ENCODE peak calls at places on chromosomes 11 and 22, in nine cellular contexts. G, D, Y, H, O, N, W, M and R are unnamed samples.

GRCh38 chr11:10109836-10110235 is 184.2 kb downstream of the SBF2 start:
- DNase-seq in O (peak), Y (no peak), M (no peak), G (peak), D (no peak), W (peak), N (no peak), H (no peak), R (peak)

GRCh38 chr11:39432929-39433328 is 2026.5 kb downstream of the LRRC4C start:
- DNase-seq in G (no peak), D (no peak), W (no peak), M (no peak), O (no peak), H (no peak), N (no peak), Y (no peak), R (no peak)

GRCh38 chr11:47415091-47415854 is 6.9 kb downstream of the SLC39A13 start:
- DNase-seq in D (no peak), Y (no peak), N (no peak), M (no peak), O (no peak), H (no peak), G (no peak), W (no peak), R (peak)

GRCh38 chr11:101466352-101466751 is 117.5 kb downstream of the TRPC6 start:
- DNase-seq in G (no peak), H (no peak), M (no peak), N (no peak), Y (no peak), O (no peak), W (no peak), D (no peak), R (no peak)

GRCh38 chr11:120020486-120020885 is 117.4 kb downstream of the TRIM29 start:
- DNase-seq in M (no peak), H (no peak), Y (no peak), G (no peak), D (no peak), W (no peak), N (no peak), O (no peak), R (no peak)

GRCh38 chr22:39292561-39293074 is 26.8 kb downstream of the RPL3 start:
- DNase-seq in H (peak), D (peak), O (peak), G (peak), W (peak), M (peak), Y (peak), N (peak), R (peak)

GRCh38 chr11:47056261-47056915 is 119.8 kb downstream of the CSTPP1 start:
- DNase-seq in N (no peak), H (no peak), Y (no peak), W (peak), O (peak), M (no peak), D (peak), G (no peak), R (peak)

GRCh38 chr22:19799322-19800190 is 39.0 kb downstream of the TBX1 start:
- DNase-seq in H (no peak), G (peak), O (peak), N (peak), W (peak), M (no peak), Y (no peak), D (no peak), R (peak)

GRCh38 chr11:45289369-45289768 is 3.2 kb upstream of the SYT13 start:
- DNase-seq in Y (peak), O (no peak), W (peak), D (no peak), G (no peak), N (no peak), H (no peak), M (no peak), R (peak)

GRCh38 chr11:67303989-67304411 is 670 bp downstream of the SSH3 start:
- DNase-seq in Y (no peak), M (no peak), O (no peak), D (peak), H (peak), W (no peak), G (no peak), N (peak), R (no peak)

GRCh38 chr11:57874981-57875380 is 113.4 kb downstream of the CTNND1 start:
- DNase-seq in N (no peak), Y (no peak), H (no peak), M (no peak), D (no peak), O (no peak), G (no peak), W (no peak), R (no peak)

DNA sequence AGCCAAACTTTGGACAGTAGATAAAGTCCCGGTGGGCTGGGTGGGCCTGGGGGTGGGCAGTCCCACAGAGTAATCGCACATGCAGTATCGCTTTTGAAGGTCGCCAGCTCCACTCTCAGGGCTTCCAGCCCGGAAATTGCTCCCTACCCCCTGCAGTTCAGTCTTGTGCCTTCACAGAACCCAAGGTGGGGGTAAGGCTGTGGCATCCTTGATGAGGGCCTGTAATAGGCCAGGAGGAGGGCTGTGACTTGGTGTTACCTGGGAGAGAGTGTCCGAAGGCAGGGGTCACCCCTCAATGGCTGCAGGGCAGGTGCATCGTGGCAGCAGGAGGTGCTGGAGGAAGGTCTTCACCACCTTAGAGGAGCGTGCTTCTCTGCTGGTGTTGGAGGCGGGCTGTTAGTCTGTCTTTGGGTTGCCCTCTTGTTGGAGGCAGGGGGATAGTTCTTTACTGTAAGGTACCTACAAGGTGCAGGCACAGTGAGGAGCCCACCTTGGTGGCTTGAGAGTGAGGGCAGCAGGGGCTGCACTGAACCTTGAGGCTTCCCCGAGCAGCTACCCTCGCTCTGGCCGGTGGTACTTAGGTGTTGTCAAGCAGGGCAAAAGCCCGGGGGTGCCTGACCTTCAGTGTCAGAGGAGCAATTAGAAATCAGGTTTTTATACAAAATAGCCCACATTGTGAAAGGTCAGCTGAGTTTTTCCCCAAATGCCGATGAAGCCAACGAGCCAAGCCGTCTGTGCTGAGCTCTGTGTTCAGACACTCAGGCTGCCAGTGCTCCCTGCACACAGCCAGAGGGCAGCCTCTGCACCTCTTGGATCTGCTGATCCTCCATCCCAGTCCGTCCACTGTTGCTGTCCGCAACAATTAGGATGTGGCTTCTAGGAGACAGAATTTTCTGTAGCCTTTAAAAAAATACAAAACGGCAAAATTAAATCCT is 21.9 kb downstream of the SAMM50 start:
- DNase-seq in G (no peak), D (no peak), O (no peak), Y (no peak), W (no peak), N (no peak), H (no peak), M (no peak), R (no peak)
- TF ChIP-seq CTCF in G (no peak), D (no peak), O (no peak), Y (no peak), W (no peak), N (no peak), H (no peak), M (no peak), R (no peak)

DNA sequence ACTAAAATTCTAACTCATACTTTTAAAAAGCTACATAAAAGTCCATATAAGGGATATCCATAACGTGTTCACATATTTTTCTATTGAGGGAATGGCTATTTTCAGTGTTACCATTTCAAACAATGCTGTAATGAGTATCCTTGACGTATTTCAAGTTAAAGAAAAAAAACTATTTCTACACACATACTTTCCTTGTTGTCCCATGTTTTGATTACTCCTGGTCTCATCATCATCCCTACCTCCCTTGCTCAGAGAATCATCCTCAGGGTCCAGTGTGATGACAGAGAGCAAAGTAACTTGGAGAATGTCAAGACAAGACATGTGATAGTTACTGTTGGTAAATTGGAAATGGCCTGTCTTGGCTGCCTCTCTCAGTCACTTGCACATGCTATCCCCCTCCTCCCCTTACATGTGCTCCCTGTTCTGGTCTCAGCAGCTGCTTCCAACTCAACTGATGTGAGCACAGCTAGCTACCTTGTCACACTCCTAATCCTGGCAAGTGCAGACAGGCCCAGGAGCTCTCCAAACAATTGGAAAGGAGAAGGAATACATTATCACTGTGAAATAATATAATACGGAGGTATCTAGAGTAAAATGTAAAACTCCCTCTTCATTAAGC is 21.8 kb downstream of the NUMA1 start:
- DNase-seq in Y (no peak), O (no peak), H (no peak), D (no peak), N (no peak), M (no peak), W (no peak), G (no peak), R (peak)
- H3K4me3 ChIP-seq in Y (no peak), O (no peak), H (no peak), D (no peak), N (no peak), M (no peak), W (no peak), G (no peak), R (no peak)

DNA sequence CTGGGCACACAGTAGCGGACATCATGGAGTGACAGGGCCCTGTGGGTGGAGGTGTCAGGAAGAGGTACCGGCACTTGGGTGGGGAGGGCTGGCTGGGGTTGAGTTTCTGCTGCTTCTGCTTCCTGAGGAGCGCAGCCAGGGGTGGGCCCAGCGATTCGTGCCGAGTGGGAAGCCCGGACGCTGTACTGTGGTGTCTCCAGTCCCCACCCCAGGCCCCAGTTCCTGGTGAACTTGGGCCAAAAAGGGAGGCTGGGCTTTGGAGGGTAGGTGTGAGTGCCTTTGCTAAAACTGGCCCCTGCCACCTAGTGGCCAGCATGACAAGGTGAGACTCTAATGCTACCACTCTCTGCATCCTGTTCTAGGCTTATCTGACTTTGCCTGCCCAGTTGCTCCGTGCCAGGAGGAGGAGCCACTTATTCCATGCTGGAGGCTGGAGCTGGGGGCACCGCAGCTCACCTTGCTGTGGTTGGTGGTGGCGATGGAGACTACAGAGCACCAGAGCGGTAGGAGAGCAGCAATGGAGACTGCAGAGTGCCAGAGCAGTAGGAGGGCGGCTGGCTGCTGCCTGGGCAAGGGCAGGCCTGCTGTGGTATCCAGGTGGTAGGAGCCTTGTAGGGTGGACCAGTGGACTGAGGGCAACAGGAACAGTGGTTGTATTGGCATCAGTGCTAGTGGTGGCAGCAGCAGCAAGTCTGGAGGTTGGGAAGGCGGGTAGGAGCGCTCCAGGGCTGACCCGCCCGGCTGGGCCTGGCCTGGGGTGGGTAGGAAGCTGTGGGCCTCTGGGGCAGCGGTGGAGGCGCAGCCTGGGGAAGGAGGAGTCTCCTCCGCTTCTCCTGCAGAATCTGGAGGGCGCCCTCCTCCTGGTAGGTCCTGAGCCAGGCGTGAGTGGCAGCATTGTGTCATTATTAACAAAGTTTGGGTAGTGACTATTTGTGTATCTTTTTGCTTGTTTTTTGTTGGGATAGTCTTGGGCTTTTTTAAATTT is 2.2 kb upstream of the RFPL2 start:
- DNase-seq in H (peak), Y (peak), M (no peak), O (no peak), G (no peak), W (no peak), D (peak), N (no peak), R (no peak)
- TF ChIP-seq CTCF in H (peak), Y (peak), M (peak), O (peak), G (peak), W (peak), D (peak), N (peak), R (peak)

GRCh38 chr11:116790167-116791001 is 1.3 kb downstream of the APOA5 start:
- DNase-seq in Y (no peak), W (no peak), D (no peak), O (no peak), M (no peak), G (no peak), N (no peak), H (no peak), R (no peak)

GRCh38 chr11:116792144-116792868 is 627 bp upstream of the APOA5 start:
- DNase-seq in Y (no peak), W (no peak), D (no peak), H (no peak), M (no peak), O (no peak), N (no peak), G (no peak), R (no peak)

GRCh38 chr11:116792869-116793475 is 1.3 kb upstream of the APOA5 start:
- DNase-seq in M (no peak), G (peak), D (no peak), O (peak), Y (no peak), N (no peak), W (no peak), H (no peak), R (peak)

GRCh38 chr11:116791002-116791812 is 472 bp downstream of the APOA5 start:
- DNase-seq in G (no peak), D (peak), N (peak), Y (peak), O (peak), W (no peak), M (peak), H (peak), R (peak)

GRCh38 chr11:116791813-116792143 is at the start of gene APOA5:
- DNase-seq in M (no peak), N (no peak), G (no peak), O (no peak), W (no peak), H (no peak), Y (no peak), D (no peak), R (no peak)
- H3K4me3 ChIP-seq in M (no peak), N (no peak), G (no peak), O (no peak), W (no peak), H (no peak), Y (no peak), D (no peak), R (no peak)